ENCODE peak calls at places on chromosomes 6 and 20, in eight cellular contexts. N is kidney tubule cell, D is HT1080, Z is foreskin fibroblast, L is NCI-H2107, R is SW 1271, U is lower lobe of right lung, H is breast epithelium. Y is an unnamed sample.

GRCh38 chr20:19990911-19991707 is 26.1 kb upstream of the NAA20 start:
- DNase-seq in N (peak), D (no peak), Z (no peak), L (no peak), R (no peak), U (no peak), H (no peak), Y (no peak)

GRCh38 chr6:56734334-56734733 is 91.6 kb upstream of the DST start:
- DNase-seq in N (no peak), D (no peak), Z (no peak), L (no peak), R (no peak), U (no peak), H (no peak), Y (no peak)

GRCh38 chr6:144176043-144176442 is 25.7 kb downstream of the STX11 start:
- DNase-seq in N (no peak), D (no peak), Z (no peak), L (no peak), R (no peak), U (no peak), H (no peak), Y (no peak)

GRCh38 chr6:154682633-154683125 is 50.5 kb upstream of the SCAF8 start:
- DNase-seq in N (no peak), D (no peak), Z (no peak), L (no peak), R (no peak), U (no peak), H (no peak), Y (no peak)

GRCh38 chr6:142802124-142802523 is 142.9 kb downstream of the HIVEP2 start:
- DNase-seq in N (peak), D (peak), Z (peak), L (no peak), R (peak), U (no peak), H (no peak), Y (no peak)

GRCh38 chr6:13696226-13696625 is 15.4 kb downstream of the RANBP9 start:
- DNase-seq in N (peak), D (peak), Z (peak), L (no peak), R (no peak), U (no peak), H (no peak), Y (no peak)

GRCh38 chr6:105746539-105746938 is 339.6 kb upstream of the PRDM1 start:
- DNase-seq in N (no peak), D (no peak), Z (no peak), L (no peak), R (no peak), U (no peak), H (no peak), Y (no peak)

GRCh38 chr6:133888931-133889556 is at the start of gene TCF21:
- DNase-seq in N (peak), D (no peak), Z (peak), L (no peak), R (no peak), U (no peak), H (no peak), Y (peak)

GRCh38 chr6:42615518-42615917 is 51.7 kb downstream of the UBR2 start:
- DNase-seq in N (no peak), D (no peak), Z (no peak), L (no peak), R (no peak), U (no peak), H (no peak), Y (no peak)

GRCh38 chr20:7449269-7449668 is 491.0 kb downstream of the HAO1 start:
- DNase-seq in N (peak), D (no peak), Z (peak), L (no peak), R (no peak), U (no peak), H (no peak), Y (no peak)

GRCh38 chr20:53316221-53316937 is 277.3 kb downstream of the ZNF217 start:
- DNase-seq in N (peak), D (no peak), Z (no peak), L (no peak), R (no peak), U (no peak), H (no peak), Y (no peak)

GRCh38 chr6:159969921-159970320 is 1.0 kb downstream of the IGF2R start:
- DNase-seq in N (peak), D (peak), Z (peak), L (no peak), R (peak), U (peak), H (no peak), Y (peak)

GRCh38 chr6:161417712-161418457 is 144.0 kb upstream of the AGPAT4 start:
- DNase-seq in N (peak), D (peak), Z (no peak), L (no peak), R (no peak), U (no peak), H (no peak), Y (no peak)

GRCh38 chr6:104525677-104526322 is 333.9 kb downstream of the HACE1 start:
- DNase-seq in N (peak), D (peak), Z (peak), L (peak), R (peak), U (peak), H (peak), Y (peak)

Y was measured in colonic mucosa.